ENCODE peak calls at places on chromosome 16, in five cellular contexts. L is GM10248; X is NCI-H1436; H is HCEC 1CT; A is stimulated activated naive CD4-positive, alpha-beta T cell treated with Interleukin-2 at 50 U/mL for 16 hours. T is an unnamed sample.

GRCh38 chr16:47574091-47575054 is 113.2 kb downstream of the PHKB start:
- DNase-seq in L (peak), A (peak), H (peak), X (no peak), T (peak)

GRCh38 chr16:51888534-51888933 is 658.4 kb downstream of the TOX3 start:
- DNase-seq in L (no peak), A (no peak), X (no peak), H (peak), T (no peak)

GRCh38 chr16:31113420-31114124 is 3.9 kb upstream of the KAT8 start:
- DNase-seq in L (no peak), X (no peak), A (no peak), H (no peak), T (no peak)

GRCh38 chr16:27399969-27400368 is 2.0 kb upstream of the IL21R start:
- DNase-seq in H (no peak), L (no peak), A (no peak), X (no peak), T (no peak)

GRCh38 chr16:9545500-9546437 is 454.3 kb downstream of the HAPSTR1 start:
- DNase-seq in H (no peak), A (no peak), X (no peak), L (no peak), T (no peak)

GRCh38 chr16:22373662-22374310 is 633 bp downstream of the CDR2 start:
- DNase-seq in L (peak), A (peak), X (no peak), H (peak), T (peak)

GRCh38 chr16:10940501-10941079 is 1.7 kb downstream of the DEXI start:
- DNase-seq in A (no peak), H (no peak), L (no peak), X (no peak), T (no peak)

GRCh38 chr16:68147438-68147837 is 62.3 kb downstream of the NFATC3 start:
- DNase-seq in H (no peak), X (no peak), A (no peak), L (no peak), T (no peak)

GRCh38 chr16:49128740-49129139 is 152.9 kb downstream of the CBLN1 start:
- DNase-seq in A (no peak), L (no peak), X (no peak), H (no peak), T (no peak)

GRCh38 chr16:84952335-84953050 is 58.8 kb downstream of the ZDHHC7 start:
- DNase-seq in X (peak), A (peak), L (peak), H (peak), T (peak)

GRCh38 chr16:10579965-10580918 is at the start of gene EMP2:
- DNase-seq in H (peak), A (no peak), L (peak), X (peak), T (peak)

GRCh38 chr16:83011939-83012338 is 385.2 kb downstream of the CDH13 start:
- DNase-seq in L (no peak), H (no peak), A (no peak), X (no peak), T (no peak)

GRCh38 chr16:66988197-66988788 is at the start of gene CES4A:
- DNase-seq in L (no peak), H (peak), X (no peak), A (no peak), T (no peak)

GRCh38 chr16:46658925-46659324 is 30.1 kb downstream of the VPS35 start:
- DNase-seq in H (no peak), L (peak), X (no peak), A (no peak), T (no peak)

GRCh38 chr16:10964891-10965326 is 20.5 kb downstream of the CLEC16A start:
- DNase-seq in A (peak), L (peak), H (peak), X (no peak), T (no peak)

GRCh38 chr16:24508614-24509013 is 30.8 kb upstream of the RBBP6 start:
- DNase-seq in A (no peak), L (no peak), X (no peak), H (peak), T (peak)

GRCh38 chr16:84647830-84648594 is at the start of gene KLHL36:
- DNase-seq in A (peak), H (peak), L (peak), X (peak), T (peak)

GRCh38 chr16:30121741-30122620 is 1.0 kb downstream of the MAPK3 start:
- DNase-seq in A (no peak), L (no peak), X (no peak), H (peak), T (peak)

T was measured in AG08396.